ENCODE peak calls at places on chromosome 17, in six cellular contexts. X is fibroblast of lung, H is AG10803, O is fibroblast of villous mesenchyme, T is uterus, J is breast epithelium. N is an unnamed sample.

GRCh38 chr17:78323821-78324390 is 36.0 kb downstream of the SOCS3 start:
- DNase-seq in X (no peak), H (no peak), O (no peak), J (no peak), T (no peak), N (no peak)

GRCh38 chr17:41548844-41549595 is 20.9 kb upstream of the KRT19 start:
- DNase-seq in O (peak; percentile 89), X (peak; percentile 90), H (peak; percentile 83), J (peak; percentile 88), T (peak; percentile 85), N (peak; percentile 52)

GRCh38 chr17:75876190-75876937 is 2.0 kb downstream of the TRIM47 start:
- DNase-seq in H (no peak), X (no peak), O (no peak), J (no peak), T (no peak), N (no peak)

GRCh38 chr17:66310528-66311148 is 8.2 kb downstream of the PRKCA start:
- DNase-seq in H (no peak), T (no peak), O (no peak), J (no peak), X (no peak), N (no peak)

GRCh38 chr17:77741109-77741508 is 217.4 kb upstream of the TNRC6C start:
- DNase-seq in J (no peak), X (no peak), T (no peak), O (no peak), H (no peak), N (no peak)

GRCh38 chr17:31597646-31598387 is 206.3 kb downstream of the RAB11FIP4 start:
- DNase-seq in J (no peak), X (no peak), H (no peak), O (no peak), T (no peak), N (no peak)

GRCh38 chr17:10754109-10754508 is 24.3 kb upstream of the TMEM220 start:
- DNase-seq in H (peak; percentile 18), J (no peak), O (peak; percentile 28), X (peak; percentile 16), T (no peak), N (no peak)

GRCh38 chr17:42784811-42785592 is 4.6 kb downstream of the WNK4 start:
- DNase-seq in X (no peak), H (no peak), J (no peak), T (no peak), O (no peak), N (no peak)

GRCh38 chr17:29180051-29180787 is at the start of gene MYO18A:
- DNase-seq in T (peak; percentile 81), H (peak; percentile 66), X (peak; percentile 73), O (peak; percentile 68), J (peak; percentile 56), N (peak; percentile 32)

GRCh38 chr17:57946798-57947358 is 8.3 kb downstream of the CUEDC1 start:
- DNase-seq in T (peak; percentile 58), X (peak; percentile 78), J (no peak), O (peak; percentile 91), H (peak; percentile 63), N (no peak)

GRCh38 chr17:74646231-74646630 is 22.7 kb upstream of the CD300E start:
- DNase-seq in H (no peak), J (no peak), T (no peak), O (peak; percentile 6), X (no peak), N (no peak)
- TF ChIP-seq CTCF in H (no peak), J (no peak), T (no peak), O (peak; percentile 10), X (no peak), N (peak; percentile 35)

DNA sequence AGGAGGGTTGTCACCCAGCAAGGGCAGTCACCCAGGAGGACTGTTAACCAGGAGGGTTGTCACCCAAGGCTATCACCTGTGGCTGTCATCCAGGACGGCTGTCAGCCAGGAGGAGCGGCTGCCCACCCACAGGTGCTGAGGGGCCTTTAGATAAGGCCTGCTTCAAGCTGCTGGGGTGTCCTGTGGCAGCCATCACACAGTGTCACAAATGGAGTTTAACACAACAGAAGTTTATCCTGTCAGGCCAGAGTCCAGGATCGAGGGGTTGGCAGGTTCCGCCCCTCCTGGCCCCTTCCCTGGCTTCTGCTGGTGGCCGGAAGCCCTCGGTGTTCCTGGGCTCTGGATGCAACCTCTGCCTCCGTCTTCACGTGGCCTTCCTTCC is 98.3 kb downstream of the TNFRSF13B start:
- DNase-seq in H (no peak), X (no peak), O (no peak), T (no peak), J (no peak), N (no peak)
- H3K4me3 ChIP-seq in H (no peak overlapping the region), X (no peak overlapping the region), O (no peak overlapping the region), T (no peak overlapping the region), J (no peak overlapping the region), N (no peak overlapping the region)

DNA sequence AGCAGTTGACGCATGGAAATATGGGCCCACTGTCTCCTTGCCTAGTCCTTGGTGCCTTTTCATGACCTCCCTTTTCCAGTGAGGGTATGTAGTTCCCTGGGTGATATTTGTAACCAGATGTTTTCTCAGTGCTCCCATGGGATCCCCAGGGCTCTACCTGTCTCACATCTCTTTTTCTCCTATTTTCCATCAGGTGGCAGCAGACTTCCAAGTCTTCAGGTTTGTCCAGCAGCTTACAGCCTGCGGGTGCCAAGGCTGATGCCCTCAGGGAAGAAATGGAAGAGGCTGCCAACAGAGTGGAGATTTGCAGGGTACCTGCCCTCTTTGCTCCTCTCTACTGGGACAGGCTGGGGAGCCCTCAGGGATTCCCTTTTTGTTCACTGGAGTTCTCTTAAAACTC is 89.1 kb downstream of the ELAC2 start:
- DNase-seq in T (no peak), X (peak; percentile 15), J (no peak), O (no peak), H (peak; percentile 11), N (peak; percentile 22)
- TF ChIP-seq CTCF in T (no peak), X (peak; percentile 19), J (no peak), O (no peak), H (peak; percentile 25), N (peak; percentile 69)

GRCh38 chr17:35345445-35345925 is 27.9 kb downstream of the SLFN11 start:
- DNase-seq in O (no peak), X (no peak), T (no peak), H (no peak), J (no peak), N (no peak)
- H3K4me3 ChIP-seq in O (peak overlapping the region; percentile 59), X (peak overlapping the region; percentile 36), T (peak overlapping the region; percentile 14), H (peak overlapping the region; percentile 64), J (peak overlapping the region; percentile 48), N (no peak overlapping the region)

GRCh38 chr17:45224671-45225050 is 3.0 kb downstream of the FMNL1 start:
- DNase-seq in T (no peak), X (no peak), H (no peak), O (no peak), J (no peak), N (no peak)

GRCh38 chr17:45225051-45225700 is 3.5 kb downstream of the FMNL1 start:
- DNase-seq in X (no peak), O (no peak), T (no peak), H (no peak), J (no peak), N (no peak)

GRCh38 chr17:45226620-45227019 is 4.9 kb downstream of the FMNL1 start:
- DNase-seq in X (no peak), T (no peak), J (no peak), H (no peak), O (no peak), N (no peak)

GRCh38 chr17:45227101-45227591 is 5.5 kb downstream of the FMNL1 start:
- DNase-seq in X (peak; percentile 28), H (peak; percentile 17), T (no peak), O (peak; percentile 80), J (no peak), N (no peak)

DNA sequence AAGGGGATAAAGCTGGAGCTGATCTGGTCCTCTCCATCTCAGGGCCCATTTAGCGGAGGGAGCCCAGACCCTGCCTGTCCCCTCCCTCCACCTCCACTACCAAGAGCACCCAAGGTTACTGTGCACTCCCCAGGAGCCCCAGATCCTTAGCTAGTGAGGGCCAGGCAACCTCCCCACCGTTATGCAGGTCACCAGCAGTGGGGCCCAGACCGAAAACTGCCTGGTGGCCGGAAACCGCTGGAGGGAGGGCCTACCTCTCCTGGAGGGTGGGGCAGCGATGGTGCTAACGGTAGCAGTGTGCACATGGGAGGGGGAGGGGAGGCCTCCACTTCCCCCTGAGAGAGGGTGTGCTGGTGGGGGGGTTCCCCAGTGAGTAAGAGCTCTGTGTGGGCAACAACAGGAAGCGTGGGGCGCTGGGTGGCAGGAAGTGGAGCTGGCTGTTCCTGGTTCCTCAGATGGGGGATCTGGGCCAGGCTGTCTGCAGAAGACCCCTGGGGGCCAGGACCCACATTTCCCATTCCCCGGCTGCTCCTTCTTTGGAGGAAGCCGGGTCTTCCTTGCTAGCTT is 4.4 kb downstream of the FMNL1 start:
- DNase-seq in J (peak; percentile 65), X (no peak), T (no peak), H (no peak), O (peak; percentile 33), N (no peak)
- TF ChIP-seq CTCF in J (no peak), X (no peak), T (no peak), H (no peak), O (no peak), N (no peak)

GRCh38 chr17:44708401-44709263 is at the start of gene DBF4B:
- DNase-seq in O (peak; percentile 93), J (peak; percentile 51), T (peak; percentile 79), H (peak; percentile 91), X (peak; percentile 93), N (peak; percentile 76)
- H3K4me3 ChIP-seq in O (peak within 1 kb of the TSS; percentile 100), J (peak within 1 kb of the TSS; percentile 64), T (peak within 1 kb of the TSS; percentile 72), H (peak within 1 kb of the TSS; percentile 97), X (peak within 1 kb of the TSS; percentile 94), N (peak within 1 kb of the TSS; percentile 99)

DNA sequence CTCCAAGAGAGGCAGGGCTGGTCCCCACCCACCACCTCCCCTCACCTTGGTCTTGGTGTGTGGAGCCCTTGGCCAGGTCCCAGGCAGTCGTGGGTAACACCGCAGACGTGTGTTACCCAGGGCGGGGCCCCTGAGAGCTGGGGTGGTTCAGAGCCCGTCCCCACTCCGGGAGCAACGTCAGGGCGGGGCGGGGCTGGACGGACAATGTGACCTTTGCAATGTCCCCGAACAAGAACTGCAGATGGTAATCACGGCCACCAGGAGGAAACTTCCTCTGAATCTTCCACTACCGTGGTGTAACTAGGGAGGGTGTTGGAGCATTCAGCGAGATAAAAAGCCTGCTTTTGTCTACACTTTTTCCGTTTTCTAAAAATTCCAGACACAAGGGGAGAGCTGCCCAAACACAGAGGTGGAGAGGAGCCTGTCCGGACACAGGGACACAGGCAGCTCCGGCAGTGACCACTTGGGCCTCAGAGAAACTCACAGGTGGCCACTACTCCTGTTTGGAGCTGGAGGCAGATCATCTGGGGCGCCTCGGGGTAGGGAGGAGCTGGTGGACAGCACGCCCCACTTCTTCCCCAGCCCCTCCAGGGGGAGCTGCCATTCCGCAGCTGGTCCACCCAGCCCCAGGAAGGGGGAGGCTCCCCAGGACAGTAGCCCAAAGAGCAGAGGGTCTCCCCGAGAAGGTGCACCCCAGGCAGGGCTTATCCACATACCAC is 14.2 kb upstream of the SLC38A10 start:
- DNase-seq in H (peak; percentile 73), T (peak; percentile 76), O (peak; percentile 78), X (peak; percentile 74), J (peak; percentile 85), N (peak; percentile 67)
- TF ChIP-seq CTCF in H (peak; percentile 55), T (peak; percentile 32), O (peak; percentile 48), X (peak; percentile 14), J (peak; percentile 70), N (peak; percentile 34)

GRCh38 chr17:50452627-50453300 is 15.9 kb downstream of the CHAD start:
- DNase-seq in H (peak; percentile 21), X (peak; percentile 34), T (no peak), J (no peak), O (peak; percentile 69), N (no peak)
- H3K4me3 ChIP-seq in H (no peak overlapping the region), X (no peak overlapping the region), T (no peak overlapping the region), J (no peak overlapping the region), O (no peak overlapping the region), N (no peak overlapping the region)

N was measured in LNCaP clone FGC.